ENCODE peak calls at places on chromosomes 13 and 19, in eight cellular contexts. One of them, this sample, is unnamed.

GRCh38 chr13:113912596-113912995 is 48.7 kb upstream of the GAS6 start:
- DNase-seq in ACHN: no peak
- DNase-seq in MV-4-11: peak; percentile 80
- DNase-seq in mucosa of gallbladder: no peak
- DNase-seq in substantia nigra: no peak
- DNase-seq in left cardiac atrium: no peak
- DNase-seq in lower lobe of right lung: no peak
- DNase-seq in CD8-positive, alpha-beta T cell: no peak
- DNase-seq in this sample: no peak

GRCh38 chr13:67204731-67205130 is 25.4 kb downstream of the PCDH9 start:
- DNase-seq in ACHN: no peak
- DNase-seq in MV-4-11: no peak
- DNase-seq in mucosa of gallbladder: no peak
- DNase-seq in substantia nigra: no peak
- DNase-seq in left cardiac atrium: no peak
- DNase-seq in lower lobe of right lung: no peak
- DNase-seq in CD8-positive, alpha-beta T cell: no peak
- DNase-seq in this sample: no peak

GRCh38 chr13:73292127-73292526 is 233.3 kb downstream of the KLF5 start:
- DNase-seq in ACHN: no peak
- DNase-seq in MV-4-11: no peak
- DNase-seq in mucosa of gallbladder: no peak
- DNase-seq in substantia nigra: no peak
- DNase-seq in left cardiac atrium: no peak
- DNase-seq in lower lobe of right lung: no peak
- DNase-seq in CD8-positive, alpha-beta T cell: no peak
- DNase-seq in this sample: no peak

GRCh38 chr13:23586336-23586735 is 16.1 kb downstream of the TNFRSF19 start:
- DNase-seq in ACHN: no peak
- DNase-seq in MV-4-11: no peak
- DNase-seq in mucosa of gallbladder: no peak
- DNase-seq in substantia nigra: no peak
- DNase-seq in left cardiac atrium: no peak
- DNase-seq in lower lobe of right lung: no peak
- DNase-seq in CD8-positive, alpha-beta T cell: no peak
- DNase-seq in this sample: no peak

GRCh38 chr19:2113436-2114211 is 16.9 kb downstream of the IZUMO4 start:
- DNase-seq in ACHN: no peak
- DNase-seq in MV-4-11: no peak
- DNase-seq in mucosa of gallbladder: no peak
- DNase-seq in substantia nigra: no peak
- DNase-seq in left cardiac atrium: no peak
- DNase-seq in lower lobe of right lung: no peak
- DNase-seq in CD8-positive, alpha-beta T cell: no peak
- DNase-seq in this sample: no peak

GRCh38 chr13:22047082-22047784 is 376.4 kb downstream of the FGF9 start:
- DNase-seq in ACHN: no peak
- DNase-seq in MV-4-11: no peak
- DNase-seq in mucosa of gallbladder: no peak
- DNase-seq in substantia nigra: no peak
- DNase-seq in left cardiac atrium: no peak
- DNase-seq in lower lobe of right lung: no peak
- DNase-seq in CD8-positive, alpha-beta T cell: no peak
- DNase-seq in this sample: no peak

GRCh38 chr13:110271313-110271712 is 35.6 kb downstream of the COL4A1 start:
- DNase-seq in ACHN: no peak
- DNase-seq in MV-4-11: no peak
- DNase-seq in mucosa of gallbladder: no peak
- DNase-seq in substantia nigra: no peak
- DNase-seq in left cardiac atrium: no peak
- DNase-seq in lower lobe of right lung: no peak
- DNase-seq in CD8-positive, alpha-beta T cell: no peak
- DNase-seq in this sample: no peak

GRCh38 chr13:41543664-41544300 is 86.4 kb downstream of the RGCC start:
- DNase-seq in ACHN: no peak
- DNase-seq in MV-4-11: no peak
- DNase-seq in mucosa of gallbladder: no peak
- DNase-seq in substantia nigra: no peak
- DNase-seq in left cardiac atrium: no peak
- DNase-seq in lower lobe of right lung: no peak
- DNase-seq in CD8-positive, alpha-beta T cell: no peak
- DNase-seq in this sample: no peak

GRCh38 chr19:10269333-10270179 is 1.4 kb upstream of the ICAM1 start:
- DNase-seq in ACHN: peak; percentile 65
- DNase-seq in MV-4-11: peak; percentile 80
- DNase-seq in mucosa of gallbladder: peak; percentile 87
- DNase-seq in substantia nigra: peak; percentile 73
- DNase-seq in left cardiac atrium: peak; percentile 92
- DNase-seq in lower lobe of right lung: peak; percentile 93
- DNase-seq in CD8-positive, alpha-beta T cell: peak; percentile 82
- DNase-seq in this sample: peak; percentile 87

GRCh38 chr13:24654741-24655140 is 25.5 kb upstream of the ATP12A start:
- DNase-seq in ACHN: no peak
- DNase-seq in MV-4-11: no peak
- DNase-seq in mucosa of gallbladder: no peak
- DNase-seq in substantia nigra: no peak
- DNase-seq in left cardiac atrium: no peak
- DNase-seq in lower lobe of right lung: no peak
- DNase-seq in CD8-positive, alpha-beta T cell: no peak
- DNase-seq in this sample: no peak